ENCODE peak calls at places on chromosomes 12 and 14, in nine cellular contexts. U is aorta, V is mucosa of descending colon, E is cardiac muscle cell, F is fibroblast of lung, D is psoas muscle, J is ovary, L is tibial artery, H is bronchial epithelial cell. X is an unnamed sample.
A peak's percentile ranks its signal among the peaks of the same experiment; 100 is the strongest.

GRCh38 chr14:92748259-92749016 is at the start of gene LGMN:
- DNase-seq in L (peak; percentile 98), J (peak; percentile 96), V (peak; percentile 96), F (peak; percentile 86), H (peak; percentile 88), D (peak; percentile 98), E (peak; percentile 98), U (peak; percentile 98), X (peak; percentile 95)

GRCh38 chr12:91189526-91189925 is 6.9 kb upstream of the DCN start:
- DNase-seq in V (no peak), U (no peak), H (peak; percentile 55), D (no peak), J (no peak), E (no peak), F (peak; percentile 69), L (no peak), X (no peak)

GRCh38 chr12:112967306-112967705 is 11.0 kb upstream of the OAS2 start:
- DNase-seq in D (no peak), F (no peak), U (no peak), V (no peak), L (no peak), E (no peak), J (no peak), H (no peak), X (no peak)

GRCh38 chr12:102676812-102677211 is 196.4 kb upstream of the IGF1 start:
- DNase-seq in D (no peak), F (no peak), U (no peak), V (no peak), L (no peak), E (no peak), H (no peak), J (no peak), X (no peak)

GRCh38 chr12:130013771-130014484 is 110.1 kb upstream of the TMEM132D start:
- DNase-seq in H (peak; percentile 15), F (peak; percentile 4), J (no peak), U (no peak), V (peak; percentile 61), E (peak; percentile 80), D (no peak), L (no peak), X (peak; percentile 80)

GRCh38 chr14:78446807-78447206 is 276.6 kb downstream of the NRXN3 start:
- DNase-seq in F (no peak), H (peak; percentile 20), J (no peak), D (no peak), L (no peak), V (no peak), E (peak; percentile 73), U (no peak), X (no peak)

GRCh38 chr14:70907172-70907995 is at the start of gene PCNX1:
- DNase-seq in E (peak; percentile 96), V (peak; percentile 92), U (peak; percentile 96), H (peak; percentile 58), D (peak; percentile 95), L (peak; percentile 84), F (peak; percentile 84), J (peak; percentile 93), X (peak; percentile 87)

GRCh38 chr12:47841910-47842309 is 22.2 kb upstream of the HDAC7 start:
- DNase-seq in D (no peak), V (no peak), F (no peak), J (no peak), H (no peak), L (no peak), E (no peak), U (no peak), X (no peak)

GRCh38 chr12:78157199-78157598 is 326.5 kb downstream of the NAV3 start:
- DNase-seq in V (no peak), D (no peak), L (no peak), U (no peak), H (peak; percentile 29), F (no peak), J (no peak), E (no peak), X (no peak)

GRCh38 chr12:13171921-13172859 is 24.3 kb upstream of the EMP1 start:
- DNase-seq in U (no peak), J (no peak), L (no peak), D (no peak), E (peak; percentile 53), H (peak; percentile 82), V (no peak), F (no peak), X (peak; percentile 27)

GRCh38 chr12:21637985-21638891 is 19.4 kb downstream of the LDHB start:
- DNase-seq in J (no peak), D (no peak), U (no peak), E (no peak), V (no peak), H (no peak), L (no peak), F (peak; percentile 28), X (no peak)

GRCh38 chr14:20668969-20669368 is 15.4 kb upstream of the RNASE4 start:
- DNase-seq in L (no peak), H (no peak), J (no peak), U (no peak), E (no peak), D (no peak), V (no peak), F (no peak), X (no peak)

GRCh38 chr12:49987620-49988303 is 15.0 kb downstream of the AQP6 start:
- DNase-seq in U (no peak), E (no peak), L (no peak), D (no peak), F (no peak), V (no peak), H (no peak), J (no peak), X (no peak)

GRCh38 chr14:42192659-42193425 is 586.2 kb downstream of the LRFN5 start:
- DNase-seq in V (no peak), J (no peak), H (peak; percentile 92), D (no peak), F (peak; percentile 99), L (no peak), U (no peak), E (no peak), X (no peak)

GRCh38 chr12:39227218-39227617 is 215.7 kb downstream of the KIF21A start:
- DNase-seq in E (no peak), L (no peak), H (no peak), D (no peak), F (no peak), J (no peak), U (no peak), V (no peak), X (no peak)

GRCh38 chr12:89827592-89827991 is 119.0 kb upstream of the ATP2B1 start:
- DNase-seq in D (no peak), F (no peak), U (no peak), L (no peak), V (no peak), J (no peak), E (no peak), H (no peak), X (no peak)

GRCh38 chr12:111192657-111193056 is 176.2 kb downstream of the PHETA1 start:
- DNase-seq in V (no peak), H (peak; percentile 55), L (no peak), U (no peak), F (no peak), E (no peak), D (no peak), J (no peak), X (no peak)

GRCh38 chr12:111188436-111188835 is 180.5 kb downstream of the PHETA1 start:
- DNase-seq in F (no peak), L (no peak), U (no peak), J (no peak), H (no peak), V (no peak), E (no peak), D (no peak), X (no peak)

GRCh38 chr12:111193067-111193466 is 175.8 kb downstream of the PHETA1 start:
- DNase-seq in D (no peak), U (no peak), E (no peak), V (no peak), F (no peak), J (no peak), H (no peak), L (no peak), X (no peak)

GRCh38 chr12:111190741-111191526 is 178.0 kb downstream of the PHETA1 start:
- DNase-seq in J (no peak), U (no peak), V (no peak), L (no peak), H (no peak), D (no peak), F (no peak), E (no peak), X (no peak)

DNA sequence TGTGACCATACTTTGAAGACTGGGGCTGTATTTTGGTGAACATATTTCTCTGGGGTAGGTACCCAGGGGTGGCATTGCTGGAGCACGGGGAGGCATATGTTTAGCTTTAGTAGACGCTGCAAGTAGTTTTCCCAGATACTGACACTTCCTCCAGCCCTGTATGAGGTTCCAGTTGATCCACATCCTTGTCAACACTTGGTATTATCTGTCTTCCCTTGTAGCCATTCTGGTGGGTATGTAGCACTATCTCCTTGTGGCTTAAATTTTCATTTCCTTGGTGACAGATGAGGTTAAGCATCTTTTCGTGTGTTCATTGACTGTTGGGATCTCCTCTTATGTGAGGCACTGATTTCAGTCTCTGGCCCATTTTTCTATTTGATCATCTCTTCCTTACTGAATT is 179.1 kb downstream of the PHETA1 start:
- DNase-seq in F (no peak), U (no peak), L (no peak), V (no peak), J (no peak), E (no peak), H (no peak), D (no peak), X (no peak)
- H3K36me3 ChIP-seq in F (no peaks in the 10 kb centered on the region), U (no peaks in the 10 kb centered on the region), L (no peaks in the 10 kb centered on the region), V (no peaks in the 10 kb centered on the region), J (no peaks in the 10 kb centered on the region), E (no peaks in the 10 kb centered on the region), H (no peaks in the 10 kb centered on the region), D (no peaks in the 10 kb centered on the region), X (no peaks in the 10 kb centered on the region)

GRCh38 chr14:23351681-23352505 is 794 bp downstream of the SLC22A17 start:
- DNase-seq in D (no peak), F (no peak), J (peak; percentile 44), H (no peak), E (peak; percentile 46), U (peak; percentile 77), L (no peak), V (no peak), X (no peak)
- H3K36me3 ChIP-seq in D (no peaks in the 10 kb centered on the region), F (no peaks in the 10 kb centered on the region), J (no peaks in the 10 kb centered on the region), H (no peaks in the 10 kb centered on the region), E (no peaks in the 10 kb centered on the region), U (no peaks in the 10 kb centered on the region), L (no peaks in the 10 kb centered on the region), V (no peaks in the 10 kb centered on the region), X (no peaks in the 10 kb centered on the region)

GRCh38 chr12:106380954-106381353 is 23.4 kb downstream of the POLR3B start:
- DNase-seq in V (no peak), E (no peak), L (no peak), H (no peak), F (no peak), J (no peak), D (no peak), U (no peak), X (no peak)
- H3K36me3 ChIP-seq in V (no peaks in the 10 kb centered on the region), E (peaks cover 27% of the 10 kb centered on the region), L (peaks cover 55% of the 10 kb centered on the region), H (peaks cover 4% of the 10 kb centered on the region), F (peaks cover 5% of the 10 kb centered on the region), J (no peaks in the 10 kb centered on the region), D (no peaks in the 10 kb centered on the region), U (peaks cover 10% of the 10 kb centered on the region), X (peaks cover 3% of the 10 kb centered on the region)

DNA sequence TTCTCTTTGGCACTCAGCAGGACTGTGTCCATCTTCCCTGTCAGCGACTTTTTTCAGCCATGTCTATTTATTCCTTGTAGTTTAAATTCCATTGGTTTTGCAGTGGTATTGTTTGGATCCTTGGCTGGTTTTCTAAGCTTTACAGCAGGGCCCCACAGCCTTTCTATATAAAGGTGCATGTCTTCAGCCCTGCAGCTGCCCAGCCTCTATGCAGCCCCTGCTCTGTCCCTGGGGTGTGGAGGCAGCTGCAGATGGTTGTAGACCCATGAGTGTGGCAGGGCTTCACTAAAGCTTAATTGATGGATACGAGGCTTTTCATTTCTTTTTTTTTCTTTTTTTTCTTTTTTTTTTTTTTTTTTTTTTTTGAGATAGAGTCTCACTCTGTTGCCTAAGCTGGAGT is 29.7 kb downstream of the SFSWAP start:
- DNase-seq in E (no peak), D (no peak), U (no peak), L (no peak), V (no peak), F (no peak), J (no peak), H (no peak), X (no peak)
- H3K36me3 ChIP-seq in E (peaks cover 12% of the 10 kb centered on the region), D (peaks cover 8% of the 10 kb centered on the region), U (peaks cover 3% of the 10 kb centered on the region), L (peaks cover 50% of the 10 kb centered on the region), V (no peaks in the 10 kb centered on the region), F (peaks cover 4% of the 10 kb centered on the region), J (no peaks in the 10 kb centered on the region), H (peaks cover 16% of the 10 kb centered on the region), X (peaks cover 28% of the 10 kb centered on the region)

X was measured in pancreas.